ENCODE peak calls at places on chromosomes 12 and 14, in six cellular contexts. V, N, M, K, O and E are unnamed samples.

GRCh38 chr14:51872396-51872795 is 12.0 kb downstream of the GNG2 start:
- DNase-seq in K (no peak), O (no peak), N (no peak), V (no peak), M (no peak), E (no peak)

GRCh38 chr14:93305708-93306418 is 27.0 kb downstream of the BTBD7 start:
- DNase-seq in K (no peak), V (no peak), O (no peak), N (no peak), M (no peak), E (no peak)

GRCh38 chr12:24851816-24852337 is 97.0 kb downstream of the BCAT1 start:
- DNase-seq in O (no peak), M (no peak), N (no peak), V (no peak), K (no peak), E (no peak)

GRCh38 chr12:50567926-50568325 is 63.1 kb downstream of the DIP2B start:
- DNase-seq in K (no peak), N (no peak), M (peak), V (no peak), O (no peak), E (no peak)

GRCh38 chr14:64502476-64503183 is 1.0 kb downstream of the ZBTB25 start:
- DNase-seq in O (no peak), V (no peak), K (no peak), M (no peak), N (peak), E (no peak)

GRCh38 chr12:4621511-4621910 is 27.3 kb downstream of the AKAP3 start:
- DNase-seq in M (no peak), O (no peak), N (no peak), V (no peak), K (no peak), E (no peak)

GRCh38 chr12:58966939-58967338 is 46.6 kb upstream of the LRIG3 start:
- DNase-seq in M (no peak), V (no peak), N (no peak), K (no peak), O (no peak), E (no peak)

GRCh38 chr12:71642264-71642663 is 21.4 kb downstream of the ZFC3H1 start:
- DNase-seq in N (no peak), K (no peak), V (no peak), O (no peak), M (no peak), E (no peak)

GRCh38 chr14:71196921-71197320 is 289.7 kb downstream of the PCNX1 start:
- DNase-seq in N (no peak), V (no peak), O (no peak), K (no peak), M (no peak), E (no peak)

GRCh38 chr12:128918481-128918880 is 65.2 kb downstream of the GLT1D1 start:
- DNase-seq in K (no peak), V (no peak), M (no peak), O (no peak), N (no peak), E (no peak)

GRCh38 chr12:43758247-43758727 is 303 bp downstream of the PUS7L start:
- DNase-seq in O (peak), N (peak), V (peak), M (peak), K (peak), E (peak)

GRCh38 chr14:89509891-89510290 is 92.9 kb upstream of the FOXN3 start:
- DNase-seq in V (no peak), K (no peak), M (no peak), O (no peak), N (no peak), E (no peak)

GRCh38 chr12:59871779-59872178 is 275.9 kb downstream of the SLC16A7 start:
- DNase-seq in K (no peak), N (no peak), V (no peak), O (no peak), M (no peak), E (no peak)

GRCh38 chr14:81453166-81453766 is 53.1 kb upstream of the STON2 start:
- DNase-seq in K (no peak), M (peak), O (peak), V (peak), N (peak), E (peak)

GRCh38 chr12:15534322-15534721 is 212.0 kb downstream of the PTPRO start:
- DNase-seq in V (no peak), K (peak), M (no peak), N (no peak), O (no peak), E (no peak)

GRCh38 chr12:30969006-30969405 is 42.5 kb downstream of the TSPAN11 start:
- DNase-seq in K (no peak), M (no peak), O (no peak), V (no peak), N (no peak), E (no peak)

DNA sequence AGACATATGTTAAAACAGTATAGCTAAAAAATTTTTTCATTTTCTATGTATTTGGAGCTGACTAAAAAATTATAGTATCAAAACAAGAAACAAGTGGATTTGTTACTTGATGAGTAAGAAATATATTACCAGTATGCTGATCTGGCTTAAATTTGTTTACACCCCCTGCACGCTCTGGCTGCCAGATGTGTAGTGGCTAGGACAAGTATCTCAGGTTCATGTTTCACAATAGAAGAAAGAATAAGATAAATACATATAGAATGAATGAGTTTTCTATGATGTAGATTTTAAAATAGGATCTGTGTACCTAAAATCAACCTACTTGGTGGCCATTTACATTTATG is 13.1 kb downstream of the NAA30 start:
- DNase-seq in V (no peak), K (no peak), M (no peak), O (no peak), N (no peak), E (no peak)
- TF ChIP-seq POLR2A in V (no peak), K (no peak), M (no peak), O (no peak), N (no peak), E (no peak)

GRCh38 chr12:48779869-48780268 is 9.0 kb downstream of the ADCY6 start:
- DNase-seq in N (peak), V (no peak), K (no peak), M (no peak), O (no peak), E (no peak)
- TF ChIP-seq TAF1 in N (no peak), V (no peak), K (no peak), M (no peak), O (no peak), E (no peak)

DNA sequence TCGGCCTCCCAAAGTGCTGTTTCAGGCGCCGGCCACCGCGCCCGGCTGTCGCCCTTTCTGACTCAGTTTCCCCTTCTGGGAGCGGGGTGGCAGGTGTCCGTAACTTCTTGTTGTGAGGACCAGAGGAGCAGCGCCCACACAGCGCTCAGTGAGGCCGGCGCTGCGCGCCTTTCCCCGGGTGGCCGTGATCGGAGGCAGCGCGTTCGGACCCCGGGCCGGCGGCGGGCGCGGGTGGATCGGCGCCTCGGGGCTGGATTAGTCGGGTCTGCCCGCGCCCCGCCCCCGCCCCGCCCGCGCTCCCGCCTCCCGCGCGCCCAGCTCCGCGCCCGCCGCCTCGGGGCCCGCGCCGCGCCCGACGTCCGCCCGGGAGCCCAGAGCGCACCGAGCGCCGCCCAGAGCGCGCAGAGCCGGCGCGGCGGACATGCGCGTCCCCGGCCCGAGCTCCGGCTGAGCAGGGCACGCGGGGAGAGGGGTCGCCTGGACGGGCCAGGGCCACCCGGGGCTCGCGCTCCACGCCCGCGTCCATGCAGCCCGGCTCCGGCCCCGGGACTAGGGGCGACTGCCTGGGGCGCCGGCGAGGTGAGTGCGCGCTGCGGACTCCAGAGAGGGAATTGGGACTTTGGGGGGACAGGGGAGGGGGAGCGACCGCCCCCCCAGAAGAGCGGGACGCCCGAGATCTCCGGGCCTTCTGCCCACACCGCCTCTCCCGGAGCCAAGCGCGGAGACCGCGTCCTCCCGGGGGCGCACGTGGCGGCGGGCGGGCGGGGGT is 50.5 kb downstream of the LRCOL1 start:
- DNase-seq in N (peak), O (peak), K (no peak), V (peak), M (peak), E (peak)
- TF ChIP-seq POLR2A in N (no peak), O (no peak), K (peak), V (no peak), M (no peak), E (peak)

GRCh38 chr12:112130461-112130998 is 5.2 kb downstream of the TRAFD1 start:
- DNase-seq in N (peak), V (no peak), K (peak), M (no peak), O (no peak), E (no peak)
- TF ChIP-seq TAF1 in N (no peak), V (no peak), K (peak), M (no peak), O (no peak), E (no peak)

DNA sequence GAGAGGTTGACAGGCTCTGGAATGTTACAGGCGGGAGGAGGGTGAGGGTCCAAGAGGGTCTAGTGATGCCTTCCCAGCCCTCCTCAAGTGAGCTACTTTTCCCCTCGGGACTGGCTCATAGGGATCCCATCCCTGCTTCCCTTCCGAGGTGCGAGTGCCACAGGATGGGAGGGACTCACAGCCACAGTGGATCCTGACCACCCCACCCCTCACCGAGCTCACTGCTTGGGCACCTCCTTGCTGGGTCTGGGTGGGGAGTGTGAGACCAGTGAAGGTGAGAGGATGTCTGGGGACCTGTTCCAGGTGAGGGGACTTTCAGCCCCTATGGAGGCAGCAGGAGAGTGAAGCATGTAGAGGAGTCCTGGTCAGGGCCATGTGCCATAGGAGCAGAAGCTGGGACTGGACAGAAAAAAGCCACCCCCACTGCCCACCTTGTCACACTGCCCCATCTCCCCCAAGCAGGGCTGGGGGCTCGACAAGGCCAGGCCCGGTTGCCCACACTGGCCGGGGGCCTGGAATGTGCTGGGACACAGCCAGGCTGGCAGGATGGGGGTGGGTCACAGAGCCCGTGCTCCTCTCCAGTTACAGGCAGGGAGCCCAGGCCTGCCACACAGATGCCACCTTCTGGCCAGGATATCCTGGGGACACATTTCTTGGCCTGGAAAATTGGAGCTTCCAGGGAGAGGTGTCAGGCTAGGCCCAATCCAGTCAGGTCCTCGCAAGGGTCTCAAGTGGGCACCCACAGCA is 1.7 kb upstream of the TNS2 start:
- DNase-seq in N (no peak), O (no peak), M (peak), K (no peak), V (no peak), E (peak)
- TF ChIP-seq POLR2A in N (no peak), O (no peak), M (no peak), K (no peak), V (no peak), E (no peak)

GRCh38 chr14:55884819-55885218 is 233.4 kb upstream of the PELI2 start:
- DNase-seq in N (no peak), M (no peak), O (no peak), K (no peak), V (no peak), E (no peak)

GRCh38 chr14:55877942-55878341 is 240.3 kb upstream of the PELI2 start:
- DNase-seq in O (no peak), V (no peak), N (no peak), M (no peak), K (no peak), E (no peak)

DNA sequence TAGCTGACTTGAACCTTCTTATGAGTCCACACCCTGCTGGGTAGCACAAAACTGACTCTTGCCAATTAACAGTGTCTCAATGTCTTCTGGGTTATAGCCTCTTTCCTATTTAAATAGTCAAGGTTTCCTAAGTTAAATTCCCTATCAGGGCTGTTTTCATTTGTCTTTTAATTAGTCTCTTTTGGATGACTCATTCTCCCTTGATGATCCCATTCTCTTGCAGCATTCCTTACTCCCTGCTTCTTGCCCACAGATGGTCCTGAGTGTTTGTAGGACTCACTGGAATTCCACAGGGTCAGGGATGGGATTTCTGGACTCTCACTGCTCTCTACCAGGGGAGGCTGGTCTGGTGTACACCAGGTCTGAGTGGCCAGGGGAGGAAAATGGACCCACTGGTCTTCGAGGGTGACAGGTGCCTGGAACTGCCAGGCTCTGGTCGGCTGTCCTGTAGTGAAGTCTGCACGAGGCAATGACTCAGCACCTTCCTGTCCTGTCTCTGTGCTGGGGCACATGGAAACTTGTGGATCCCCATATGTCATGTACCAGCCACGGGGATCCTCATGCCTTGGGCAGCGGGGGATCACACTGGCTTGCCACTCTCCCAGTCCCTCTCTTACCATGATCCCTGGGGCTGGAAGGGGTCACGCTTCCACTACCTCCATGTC is 236.5 kb upstream of the PELI2 start:
- DNase-seq in M (no peak), V (no peak), K (no peak), O (no peak), N (no peak), E (no peak)
- TF ChIP-seq TAF1 in M (no peak), V (no peak), K (no peak), O (no peak), N (no peak), E (no peak)